ENCODE peak calls at places on chromosomes 16 and 17, in nine cellular contexts. E is kidney epithelial cell, Y is lower leg skin, I is AG10803, V is upper lobe of left lung, G is fibroblast of the aortic adventitia, S is nephron progenitor cell, T is endothelial cell, R is A673. A is an unnamed sample.

GRCh38 chr16:67989322-67990017 is 9.2 kb upstream of the DPEP3 start:
- DNase-seq in E (no peak), Y (no peak), I (no peak), V (no peak), G (no peak), S (no peak), T (no peak), R (no peak), A (no peak)

GRCh38 chr17:67534941-67535340 is 157.9 kb downstream of the PITPNC1 start:
- DNase-seq in E (no peak), Y (no peak), I (no peak), V (no peak), G (no peak), S (no peak), T (no peak), R (no peak), A (no peak)

GRCh38 chr17:39231587-39232551 is 6.1 kb upstream of the STAC2 start:
- DNase-seq in E (no peak), Y (no peak), I (peak), V (peak), G (peak), S (peak), T (peak), R (peak), A (peak)

GRCh38 chr17:1484586-1485310 is 7.7 kb downstream of the MYO1C start:
- DNase-seq in E (no peak), Y (no peak), I (no peak), V (peak), G (peak), S (peak), T (peak), R (peak), A (peak)

GRCh38 chr16:16071631-16072244 is 122.3 kb downstream of the ABCC1 start:
- DNase-seq in E (no peak), Y (no peak), I (peak), V (no peak), G (peak), S (no peak), T (no peak), R (no peak), A (no peak)

GRCh38 chr17:18315498-18316360 is 636 bp downstream of the SMCR8 start:
- DNase-seq in E (no peak), Y (no peak), I (no peak), V (peak), G (no peak), S (no peak), T (no peak), R (no peak), A (peak)

GRCh38 chr17:8189041-8189710 is 804 bp downstream of the BORCS6 start:
- DNase-seq in E (no peak), Y (no peak), I (peak), V (no peak), G (peak), S (no peak), T (peak), R (no peak), A (no peak)

GRCh38 chr16:51535591-51535990 is 384.5 kb upstream of the SALL1 start:
- DNase-seq in E (no peak), Y (no peak), I (no peak), V (no peak), G (no peak), S (no peak), T (no peak), R (no peak), A (no peak)

GRCh38 chr16:84044108-84044488 is 1.5 kb upstream of the SLC38A8 start:
- DNase-seq in E (no peak), Y (no peak), I (peak), V (no peak), G (peak), S (no peak), T (peak), R (no peak), A (peak)

GRCh38 chr17:68290955-68291835 is at the start of the genes ARSG and SLC16A6:
- DNase-seq in E (no peak), Y (peak), I (no peak), V (peak), G (no peak), S (peak), T (peak), R (peak), A (peak)

GRCh38 chr17:37490022-37490587 is 414 bp downstream of the DUSP14 start:
- DNase-seq in E (no peak), Y (peak), I (peak), V (peak), G (peak), S (peak), T (peak), R (peak), A (peak)
- TF ChIP-seq CTCF in E (no peak), Y (no peak), I (no peak), V (peak), G (no peak), S (peak), T (peak), R (no peak), A (peak)

GRCh38 chr16:87635541-87636049 is 33.3 kb downstream of the JPH3 start:
- DNase-seq in E (peak), Y (no peak), I (peak), V (peak), G (peak), S (peak), T (peak), R (peak), A (peak)

GRCh38 chr16:87634411-87634810 is 32.1 kb downstream of the JPH3 start:
- DNase-seq in E (no peak), Y (no peak), I (no peak), V (no peak), G (no peak), S (no peak), T (no peak), R (no peak), A (no peak)

GRCh38 chr16:87637357-87637756 is 35.0 kb downstream of the JPH3 start:
- DNase-seq in E (no peak), Y (no peak), I (no peak), V (no peak), G (no peak), S (no peak), T (no peak), R (no peak), A (no peak)

GRCh38 chr16:87636741-87637140 is 34.4 kb downstream of the JPH3 start:
- DNase-seq in E (no peak), Y (no peak), I (no peak), V (no peak), G (no peak), S (no peak), T (no peak), R (no peak), A (no peak)

DNA sequence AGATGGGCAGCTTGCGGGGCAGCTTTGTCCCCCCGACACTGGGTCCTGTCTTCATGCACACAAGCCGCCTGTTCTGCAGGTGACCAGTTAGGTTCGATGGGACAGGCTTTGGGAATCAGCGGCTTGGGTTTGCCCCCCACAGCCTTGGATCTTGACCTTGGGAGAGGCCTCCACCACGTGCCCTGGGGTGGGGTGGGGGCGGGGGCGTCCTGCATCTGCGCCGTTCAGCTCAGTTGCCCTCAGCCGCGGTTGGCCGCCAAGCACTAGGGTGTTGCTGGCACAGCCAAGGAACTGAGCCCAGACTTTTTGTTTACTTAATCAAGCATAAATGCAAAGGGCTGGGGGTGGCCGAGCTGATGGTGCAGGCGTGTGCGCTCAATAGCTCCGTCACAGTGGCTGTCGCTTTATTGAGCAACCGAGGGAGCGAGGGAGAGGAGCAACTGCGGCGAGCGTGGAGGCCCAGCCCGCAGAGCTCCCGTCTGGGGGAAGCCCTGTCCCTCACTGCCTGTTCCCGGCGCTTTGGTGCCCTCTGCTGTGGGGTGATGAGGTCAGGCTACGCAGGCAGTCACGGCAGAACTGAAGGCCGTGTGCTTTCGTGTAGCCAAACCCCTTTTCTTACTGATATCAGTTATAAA is 33.9 kb downstream of the JPH3 start:
- DNase-seq in E (peak), Y (peak), I (peak), V (peak), G (peak), S (peak), T (peak), R (peak), A (peak)
- TF ChIP-seq CTCF in E (peak), Y (no peak), I (peak), V (peak), G (peak), S (peak), T (peak), R (peak), A (peak)

GRCh38 chr17:55237268-55237667 is 27.5 kb upstream of the HLF start:
- DNase-seq in E (no peak), Y (no peak), I (peak), V (no peak), G (peak), S (no peak), T (no peak), R (peak), A (peak)

GRCh38 chr17:55241097-55241496 is 23.7 kb upstream of the HLF start:
- DNase-seq in E (no peak), Y (no peak), I (no peak), V (no peak), G (no peak), S (no peak), T (no peak), R (no peak), A (no peak)

GRCh38 chr17:55238197-55238930 is 26.4 kb upstream of the HLF start:
- DNase-seq in E (peak), Y (peak), I (peak), V (peak), G (peak), S (peak), T (peak), R (peak), A (no peak)

GRCh38 chr17:55237826-55238196 is 26.9 kb upstream of the HLF start:
- DNase-seq in E (no peak), Y (no peak), I (no peak), V (no peak), G (no peak), S (no peak), T (no peak), R (no peak), A (no peak)

GRCh38 chr17:55238931-55239297 is 25.8 kb upstream of the HLF start:
- DNase-seq in E (no peak), Y (no peak), I (no peak), V (no peak), G (no peak), S (peak), T (no peak), R (peak), A (no peak)
- TF ChIP-seq CTCF in E (peak), Y (no peak), I (no peak), V (no peak), G (no peak), S (no peak), T (no peak), R (peak), A (no peak)

DNA sequence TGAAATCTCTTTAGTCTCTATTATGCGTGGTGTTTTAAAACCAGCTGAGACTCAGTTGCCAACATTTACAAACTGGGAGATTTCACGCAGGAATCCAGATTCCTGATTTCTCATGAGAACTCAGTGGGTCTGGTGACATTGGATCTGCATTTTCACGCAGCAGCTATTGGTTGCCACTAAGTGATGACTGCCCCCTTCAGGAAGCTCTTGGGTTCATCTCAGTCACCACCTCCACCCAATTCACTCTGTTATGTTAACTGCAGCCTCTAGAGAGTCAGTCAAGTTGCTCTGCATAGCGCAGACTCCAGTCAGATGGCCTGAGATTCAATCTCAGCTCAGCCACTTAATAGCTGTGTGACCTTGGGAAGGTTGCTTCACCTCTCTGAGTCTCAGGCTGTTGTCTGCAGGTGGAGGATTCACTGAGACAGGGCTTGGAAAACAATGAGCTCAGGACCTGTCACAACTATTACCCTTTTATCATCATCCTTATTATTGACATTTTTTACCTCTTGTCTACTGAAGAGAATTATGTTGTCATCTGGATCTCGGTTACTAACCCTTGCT is 6.4 kb downstream of the SHISA9 start:
- DNase-seq in E (no peak), Y (no peak), I (no peak), V (no peak), G (no peak), S (no peak), T (no peak), R (no peak), A (peak)
- TF ChIP-seq CTCF in E (peak), Y (no peak), I (peak), V (no peak), G (no peak), S (no peak), T (no peak), R (peak), A (peak)

GRCh38 chr16:7512503-7512902 is 179.9 kb downstream of the RBFOX1 start:
- DNase-seq in E (no peak), Y (no peak), I (no peak), V (no peak), G (no peak), S (no peak), T (no peak), R (no peak), A (no peak)

GRCh38 chr16:7515543-7515942 is 182.9 kb downstream of the RBFOX1 start:
- DNase-seq in E (no peak), Y (no peak), I (no peak), V (no peak), G (no peak), S (no peak), T (no peak), R (no peak), A (no peak)

GRCh38 chr16:7509919-7510705 is 177.5 kb downstream of the RBFOX1 start:
- DNase-seq in E (no peak), Y (no peak), I (no peak), V (no peak), G (no peak), S (peak), T (no peak), R (no peak), A (no peak)

GRCh38 chr16:7511549-7512260 is 179.1 kb downstream of the RBFOX1 start:
- DNase-seq in E (no peak), Y (no peak), I (no peak), V (no peak), G (no peak), S (no peak), T (no peak), R (no peak), A (no peak)

DNA sequence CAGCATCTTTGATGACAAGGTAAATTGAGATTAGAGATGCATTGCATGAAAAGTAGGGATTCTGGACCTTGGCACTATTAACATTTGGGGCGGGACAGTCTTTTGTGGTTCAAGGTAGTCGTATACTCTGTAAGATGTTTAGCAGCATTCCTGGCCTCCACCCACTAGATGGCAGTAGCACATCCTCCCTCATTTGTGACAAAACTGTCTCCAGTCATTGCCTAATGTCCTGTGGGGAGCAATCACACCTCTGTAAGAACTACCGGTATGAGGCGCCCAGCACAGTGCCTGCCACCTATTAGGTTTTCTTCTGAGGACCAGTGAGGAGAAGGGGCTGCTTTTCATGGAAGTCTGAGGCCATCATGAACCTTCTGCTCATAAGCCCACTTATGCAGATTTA is 180.8 kb downstream of the RBFOX1 start:
- DNase-seq in E (no peak), Y (no peak), I (no peak), V (no peak), G (no peak), S (no peak), T (no peak), R (peak), A (peak)
- TF ChIP-seq CTCF in E (peak), Y (no peak), I (no peak), V (no peak), G (no peak), S (peak), T (peak), R (peak), A (peak)

GRCh38 chr17:59527931-59528330 is 37.5 kb upstream of the DHX40 start:
- DNase-seq in E (no peak), Y (no peak), I (no peak), V (no peak), G (no peak), S (no peak), T (no peak), R (no peak), A (no peak)
- TF ChIP-seq CTCF in E (no peak), Y (no peak), I (no peak), V (no peak), G (no peak), S (no peak), T (no peak), R (no peak), A (no peak)

DNA sequence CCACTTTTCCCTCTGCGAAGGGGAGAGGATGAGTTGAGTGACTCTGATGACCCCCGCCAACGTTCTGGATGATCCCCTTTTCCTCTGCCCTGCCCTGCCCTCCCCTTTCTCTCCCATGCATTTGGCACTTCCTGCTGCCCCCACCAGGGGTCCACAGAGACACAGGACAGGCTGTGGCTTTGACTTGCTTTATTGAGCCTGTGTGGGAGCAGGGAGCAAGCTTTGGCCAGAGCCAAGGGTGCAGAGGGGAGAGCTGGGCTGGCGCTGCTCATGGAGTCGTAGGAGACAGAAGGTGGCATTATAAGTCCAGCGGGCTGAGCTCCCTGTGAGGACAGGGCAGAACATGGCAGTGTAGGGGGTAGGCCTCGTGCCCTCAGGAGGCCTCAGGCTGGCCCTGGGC is 1.6 kb downstream of the PPY start:
- DNase-seq in E (no peak), Y (no peak), I (peak), V (no peak), G (peak), S (peak), T (peak), R (peak), A (peak)
- TF ChIP-seq CTCF in E (peak), Y (no peak), I (peak), V (peak), G (peak), S (peak), T (peak), R (peak), A (peak)

GRCh38 chr17:75854111-75854748 is 905 bp downstream of the WBP2 start:
- DNase-seq in E (no peak), Y (no peak), I (peak), V (peak), G (peak), S (no peak), T (no peak), R (no peak), A (no peak)

GRCh38 chr17:75854881-75855309 is 240 bp downstream of the WBP2 start:
- DNase-seq in E (no peak), Y (no peak), I (no peak), V (no peak), G (no peak), S (no peak), T (no peak), R (no peak), A (no peak)

GRCh38 chr17:75853410-75853809 is 1.7 kb downstream of the WBP2 start:
- DNase-seq in E (no peak), Y (no peak), I (peak), V (no peak), G (no peak), S (no peak), T (no peak), R (no peak), A (no peak)

GRCh38 chr17:75856062-75856681 is 1.0 kb upstream of the WBP2 start:
- DNase-seq in E (no peak), Y (no peak), I (no peak), V (no peak), G (peak), S (no peak), T (no peak), R (no peak), A (peak)

DNA sequence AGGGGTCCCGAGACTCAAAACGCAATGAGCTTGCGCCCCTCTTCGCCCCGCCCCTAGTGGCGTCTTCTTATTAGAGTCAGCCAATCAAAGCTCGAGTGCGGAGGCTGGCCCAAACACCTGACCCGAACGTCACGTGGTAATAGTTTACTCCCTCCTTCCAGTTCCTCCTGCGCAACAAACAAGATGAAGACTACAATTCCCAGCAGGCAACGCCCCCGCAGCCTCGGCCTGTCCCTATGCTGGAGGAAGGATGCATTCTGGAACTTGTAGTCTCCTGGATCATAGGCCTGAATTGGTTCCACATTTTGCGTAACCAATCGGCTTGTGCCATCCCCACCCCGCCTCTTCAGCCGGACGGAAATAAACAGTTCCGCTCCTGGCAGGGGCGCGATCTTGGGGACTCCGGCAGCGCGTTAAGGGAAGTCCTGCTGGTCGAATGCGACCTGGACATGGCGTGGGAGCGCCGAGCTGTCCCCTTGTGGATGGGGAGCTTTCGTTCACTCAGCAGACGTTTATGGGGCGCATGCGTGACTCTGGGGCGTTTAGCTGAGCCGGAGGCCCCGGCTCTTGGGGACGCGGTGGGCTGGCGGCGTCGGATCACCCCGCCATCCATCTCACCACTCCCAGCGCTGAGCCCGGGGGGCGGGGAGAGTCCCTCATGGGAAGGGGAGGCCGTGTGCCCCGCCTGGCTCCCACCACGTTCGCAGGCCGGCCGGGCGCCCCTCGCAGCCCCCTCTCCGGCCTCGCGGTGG is at the start of gene WBP2:
- DNase-seq in E (peak), Y (peak), I (peak), V (peak), G (peak), S (peak), T (peak), R (peak), A (peak)
- TF ChIP-seq CTCF in E (no peak), Y (no peak), I (peak), V (peak), G (peak), S (no peak), T (peak), R (peak), A (peak)

A was measured in OCI-LY7.